ENCODE peak calls at places on chromosomes 16 and 17, in nine cellular contexts. One of them, this sample, is unnamed.

GRCh38 chr16:20042848-20043247 is 30.8 kb downstream of the GPR139 start:
- DNase-seq in A549: no peak
- DNase-seq in ovary: no peak
- DNase-seq in suprapubic skin: no peak
- DNase-seq in uterus: no peak
- DNase-seq in IMR-90: no peak
- DNase-seq in prostate gland: no peak
- DNase-seq in adrenal gland: peak; percentile 32
- DNase-seq in Peyer's patch: no peak
- DNase-seq in this sample: no peak

GRCh38 chr17:68196394-68197090 is 51.3 kb upstream of the AMZ2 start:
- DNase-seq in A549: no peak
- DNase-seq in ovary: no peak
- DNase-seq in suprapubic skin: peak; percentile 63
- DNase-seq in uterus: no peak
- DNase-seq in IMR-90: no peak
- DNase-seq in prostate gland: no peak
- DNase-seq in adrenal gland: no peak
- DNase-seq in Peyer's patch: no peak
- DNase-seq in this sample: no peak

GRCh38 chr16:23348579-23349469 is 46.7 kb downstream of the SCNN1B start:
- DNase-seq in A549: no peak
- DNase-seq in ovary: no peak
- DNase-seq in suprapubic skin: no peak
- DNase-seq in uterus: no peak
- DNase-seq in IMR-90: no peak
- DNase-seq in prostate gland: no peak
- DNase-seq in adrenal gland: no peak
- DNase-seq in Peyer's patch: no peak
- DNase-seq in this sample: no peak

GRCh38 chr17:80566054-80566400 is 21.4 kb downstream of the RPTOR start:
- DNase-seq in A549: no peak
- DNase-seq in ovary: no peak
- DNase-seq in suprapubic skin: no peak
- DNase-seq in uterus: no peak
- DNase-seq in IMR-90: no peak
- DNase-seq in prostate gland: no peak
- DNase-seq in adrenal gland: no peak
- DNase-seq in Peyer's patch: no peak
- DNase-seq in this sample: no peak

GRCh38 chr17:64449545-64449944 is 630 bp downstream of the MILR1 start:
- DNase-seq in A549: no peak
- DNase-seq in ovary: no peak
- DNase-seq in suprapubic skin: no peak
- DNase-seq in uterus: no peak
- DNase-seq in IMR-90: no peak
- DNase-seq in prostate gland: no peak
- DNase-seq in adrenal gland: no peak
- DNase-seq in Peyer's patch: no peak
- DNase-seq in this sample: no peak

GRCh38 chr17:38728290-38728831 is 1.8 kb upstream of the CISD3 start:
- DNase-seq in A549: no peak
- DNase-seq in ovary: no peak
- DNase-seq in suprapubic skin: no peak
- DNase-seq in uterus: no peak
- DNase-seq in IMR-90: no peak
- DNase-seq in prostate gland: no peak
- DNase-seq in adrenal gland: no peak
- DNase-seq in Peyer's patch: peak; percentile 88
- DNase-seq in this sample: no peak

GRCh38 chr17:58447039-58447975 is 30.0 kb upstream of the RNF43 start:
- DNase-seq in A549: peak; percentile 83
- DNase-seq in ovary: no peak
- DNase-seq in suprapubic skin: peak; percentile 69
- DNase-seq in uterus: no peak
- DNase-seq in IMR-90: peak; percentile 85
- DNase-seq in prostate gland: peak; percentile 70
- DNase-seq in adrenal gland: peak; percentile 89
- DNase-seq in Peyer's patch: peak; percentile 57
- DNase-seq in this sample: peak; percentile 86

GRCh38 chr16:57604177-57604576 is 24.3 kb upstream of the ADGRG1 start:
- DNase-seq in A549: no peak
- DNase-seq in ovary: no peak
- DNase-seq in suprapubic skin: no peak
- DNase-seq in uterus: no peak
- DNase-seq in IMR-90: no peak
- DNase-seq in prostate gland: no peak
- DNase-seq in adrenal gland: no peak
- DNase-seq in Peyer's patch: no peak
- DNase-seq in this sample: no peak

GRCh38 chr16:29148867-29149272 is 164.0 kb downstream of the LAT start:
- DNase-seq in A549: no peak
- DNase-seq in ovary: peak; percentile 27
- DNase-seq in suprapubic skin: peak; percentile 57
- DNase-seq in uterus: no peak
- DNase-seq in IMR-90: no peak
- DNase-seq in prostate gland: no peak
- DNase-seq in adrenal gland: no peak
- DNase-seq in Peyer's patch: peak; percentile 82
- DNase-seq in this sample: no peak

GRCh38 chr16:86026136-86026905 is 127.4 kb downstream of the IRF8 start:
- DNase-seq in A549: no peak
- DNase-seq in ovary: no peak
- DNase-seq in suprapubic skin: peak; percentile 42
- DNase-seq in uterus: no peak
- DNase-seq in IMR-90: no peak
- DNase-seq in prostate gland: no peak
- DNase-seq in adrenal gland: no peak
- DNase-seq in Peyer's patch: no peak
- DNase-seq in this sample: no peak

GRCh38 chr16:9192746-9193145 is 101.3 kb downstream of the HAPSTR1 start:
- DNase-seq in A549: no peak
- DNase-seq in ovary: no peak
- DNase-seq in suprapubic skin: no peak
- DNase-seq in uterus: no peak
- DNase-seq in IMR-90: no peak
- DNase-seq in prostate gland: no peak
- DNase-seq in adrenal gland: no peak
- DNase-seq in Peyer's patch: no peak
- DNase-seq in this sample: no peak

GRCh38 chr17:29102741-29103181 is 59.8 kb downstream of the PIPOX start:
- DNase-seq in A549: no peak
- DNase-seq in ovary: no peak
- DNase-seq in suprapubic skin: no peak
- DNase-seq in uterus: no peak
- DNase-seq in IMR-90: no peak
- DNase-seq in prostate gland: no peak
- DNase-seq in adrenal gland: no peak
- DNase-seq in Peyer's patch: no peak
- DNase-seq in this sample: no peak

GRCh38 chr17:74981979-74982662 is 5.3 kb upstream of the CDR2L start:
- DNase-seq in A549: peak; percentile 90
- DNase-seq in ovary: peak; percentile 57
- DNase-seq in suprapubic skin: peak; percentile 83
- DNase-seq in uterus: peak; percentile 69
- DNase-seq in IMR-90: peak; percentile 23
- DNase-seq in prostate gland: peak; percentile 53
- DNase-seq in adrenal gland: peak; percentile 76
- DNase-seq in Peyer's patch: peak; percentile 69
- DNase-seq in this sample: peak; percentile 81

GRCh38 chr16:66925322-66925840 is at the start of gene RRAD:
- DNase-seq in A549: no peak
- DNase-seq in ovary: peak; percentile 81
- DNase-seq in suprapubic skin: no peak
- DNase-seq in uterus: peak; percentile 80
- DNase-seq in IMR-90: peak; percentile 44
- DNase-seq in prostate gland: no peak
- DNase-seq in adrenal gland: peak; percentile 48
- DNase-seq in Peyer's patch: no peak
- DNase-seq in this sample: peak; percentile 70

GRCh38 chr17:76808326-76808725 is 59.9 kb upstream of the MGAT5B start:
- DNase-seq in A549: no peak
- DNase-seq in ovary: no peak
- DNase-seq in suprapubic skin: no peak
- DNase-seq in uterus: no peak
- DNase-seq in IMR-90: no peak
- DNase-seq in prostate gland: no peak
- DNase-seq in adrenal gland: no peak
- DNase-seq in Peyer's patch: no peak
- DNase-seq in this sample: no peak

GRCh38 chr17:30291571-30292489 is at the start of gene BLMH:
- DNase-seq in A549: peak; percentile 80
- DNase-seq in ovary: peak; percentile 82
- DNase-seq in suprapubic skin: peak; percentile 86
- DNase-seq in uterus: peak; percentile 77
- DNase-seq in IMR-90: peak; percentile 77
- DNase-seq in prostate gland: peak; percentile 52
- DNase-seq in adrenal gland: peak; percentile 74
- DNase-seq in Peyer's patch: peak; percentile 64
- DNase-seq in this sample: peak; percentile 84
- TF ChIP-seq POLR2A in A549: peak; percentile 86
- TF ChIP-seq POLR2A in ovary: peak; percentile 44
- TF ChIP-seq POLR2A in suprapubic skin: no peak
- TF ChIP-seq POLR2A in uterus: peak; percentile 78
- TF ChIP-seq POLR2A in IMR-90: peak; percentile 67
- TF ChIP-seq POLR2A in prostate gland: peak; percentile 58
- TF ChIP-seq POLR2A in adrenal gland: peak; percentile 76
- TF ChIP-seq POLR2A in Peyer's patch: peak; percentile 64
- TF ChIP-seq POLR2A in this sample: no peak

GRCh38 chr16:24612656-24613055 is 73.3 kb downstream of the RBBP6 start:
- DNase-seq in A549: no peak
- DNase-seq in ovary: no peak
- DNase-seq in suprapubic skin: no peak
- DNase-seq in uterus: no peak
- DNase-seq in IMR-90: no peak
- DNase-seq in prostate gland: no peak
- DNase-seq in adrenal gland: no peak
- DNase-seq in Peyer's patch: no peak
- DNase-seq in this sample: no peak

GRCh38 chr16:24609740-24610420 is 70.5 kb downstream of the RBBP6 start:
- DNase-seq in A549: no peak
- DNase-seq in ovary: peak; percentile 69
- DNase-seq in suprapubic skin: peak; percentile 63
- DNase-seq in uterus: peak; percentile 69
- DNase-seq in IMR-90: peak; percentile 31
- DNase-seq in prostate gland: peak; percentile 10
- DNase-seq in adrenal gland: peak; percentile 61
- DNase-seq in Peyer's patch: no peak
- DNase-seq in this sample: peak; percentile 63

GRCh38 chr16:24611310-24611709 is 71.9 kb downstream of the RBBP6 start:
- DNase-seq in A549: no peak
- DNase-seq in ovary: no peak
- DNase-seq in suprapubic skin: no peak
- DNase-seq in uterus: no peak
- DNase-seq in IMR-90: no peak
- DNase-seq in prostate gland: no peak
- DNase-seq in adrenal gland: no peak
- DNase-seq in Peyer's patch: no peak
- DNase-seq in this sample: no peak

GRCh38 chr16:24609417-24609739 is 70.0 kb downstream of the RBBP6 start:
- DNase-seq in A549: no peak
- DNase-seq in ovary: no peak
- DNase-seq in suprapubic skin: no peak
- DNase-seq in uterus: no peak
- DNase-seq in IMR-90: no peak
- DNase-seq in prostate gland: no peak
- DNase-seq in adrenal gland: no peak
- DNase-seq in Peyer's patch: no peak
- DNase-seq in this sample: no peak

GRCh38 chr16:24610421-24610765 is 71.0 kb downstream of the RBBP6 start:
- DNase-seq in A549: no peak
- DNase-seq in ovary: peak; percentile 31
- DNase-seq in suprapubic skin: no peak
- DNase-seq in uterus: peak; percentile 24
- DNase-seq in IMR-90: peak; percentile 1
- DNase-seq in prostate gland: no peak
- DNase-seq in adrenal gland: peak; percentile 14
- DNase-seq in Peyer's patch: no peak
- DNase-seq in this sample: peak; percentile 28
- H3K4me3 ChIP-seq in A549: no peak overlapping the region
- H3K4me3 ChIP-seq in ovary: peak overlapping the region; percentile 28
- H3K4me3 ChIP-seq in suprapubic skin: peak overlapping the region; percentile 28
- H3K4me3 ChIP-seq in uterus: peak overlapping the region; percentile 20
- H3K4me3 ChIP-seq in IMR-90: no peak overlapping the region
- H3K4me3 ChIP-seq in prostate gland: no peak overlapping the region
- H3K4me3 ChIP-seq in adrenal gland: no peak overlapping the region
- H3K4me3 ChIP-seq in Peyer's patch: no peak overlapping the region
- H3K4me3 ChIP-seq in this sample: peak overlapping the region; percentile 27

GRCh38 chr16:81493755-81494433 is 49.3 kb downstream of the CMIP start:
- DNase-seq in A549: peak; percentile 83
- DNase-seq in ovary: no peak
- DNase-seq in suprapubic skin: peak; percentile 73
- DNase-seq in uterus: peak; percentile 52
- DNase-seq in IMR-90: peak; percentile 94
- DNase-seq in prostate gland: peak; percentile 82
- DNase-seq in adrenal gland: peak; percentile 86
- DNase-seq in Peyer's patch: no peak
- DNase-seq in this sample: no peak

GRCh38 chr16:81492965-81493754 is 48.6 kb downstream of the CMIP start:
- DNase-seq in A549: no peak
- DNase-seq in ovary: no peak
- DNase-seq in suprapubic skin: peak; percentile 70
- DNase-seq in uterus: no peak
- DNase-seq in IMR-90: no peak
- DNase-seq in prostate gland: peak; percentile 23
- DNase-seq in adrenal gland: no peak
- DNase-seq in Peyer's patch: no peak
- DNase-seq in this sample: no peak

GRCh38 chr16:81494434-81494806 is 49.8 kb downstream of the CMIP start:
- DNase-seq in A549: no peak
- DNase-seq in ovary: no peak
- DNase-seq in suprapubic skin: no peak
- DNase-seq in uterus: no peak
- DNase-seq in IMR-90: no peak
- DNase-seq in prostate gland: no peak
- DNase-seq in adrenal gland: no peak
- DNase-seq in Peyer's patch: no peak
- DNase-seq in this sample: no peak

GRCh38 chr16:81491522-81492188 is 47.0 kb downstream of the CMIP start:
- DNase-seq in A549: no peak
- DNase-seq in ovary: no peak
- DNase-seq in suprapubic skin: no peak
- DNase-seq in uterus: no peak
- DNase-seq in IMR-90: peak; percentile 65
- DNase-seq in prostate gland: no peak
- DNase-seq in adrenal gland: no peak
- DNase-seq in Peyer's patch: no peak
- DNase-seq in this sample: no peak

GRCh38 chr16:81492307-81492706 is 47.7 kb downstream of the CMIP start:
- DNase-seq in A549: no peak
- DNase-seq in ovary: no peak
- DNase-seq in suprapubic skin: no peak
- DNase-seq in uterus: no peak
- DNase-seq in IMR-90: no peak
- DNase-seq in prostate gland: no peak
- DNase-seq in adrenal gland: no peak
- DNase-seq in Peyer's patch: no peak
- DNase-seq in this sample: no peak
- H3K4me1 ChIP-seq in A549: peaks cover 100% of the 10 kb centered on the region
- H3K4me1 ChIP-seq in ovary: peaks cover 9% of the 10 kb centered on the region
- H3K4me1 ChIP-seq in suprapubic skin: peaks cover 64% of the 10 kb centered on the region
- H3K4me1 ChIP-seq in uterus: no peaks in the 10 kb centered on the region
- H3K4me1 ChIP-seq in IMR-90: peaks cover 22% of the 10 kb centered on the region
- H3K4me1 ChIP-seq in prostate gland: peaks cover 8% of the 10 kb centered on the region
- H3K4me1 ChIP-seq in adrenal gland: peaks cover 77% of the 10 kb centered on the region
- H3K4me1 ChIP-seq in Peyer's patch: peaks cover 14% of the 10 kb centered on the region
- H3K4me1 ChIP-seq in this sample: peaks cover 5% of the 10 kb centered on the region

GRCh38 chr16:4957720-4958509 is at the start of gene SEC14L5:
- DNase-seq in A549: peak; percentile 98
- DNase-seq in ovary: peak; percentile 99
- DNase-seq in suprapubic skin: peak; percentile 98
- DNase-seq in uterus: peak; percentile 98
- DNase-seq in IMR-90: peak; percentile 97
- DNase-seq in prostate gland: peak; percentile 99
- DNase-seq in adrenal gland: peak; percentile 99
- DNase-seq in Peyer's patch: peak; percentile 82
- DNase-seq in this sample: peak; percentile 99
- TF ChIP-seq POLR2A in A549: no peak
- TF ChIP-seq POLR2A in ovary: no peak
- TF ChIP-seq POLR2A in suprapubic skin: no peak
- TF ChIP-seq POLR2A in uterus: peak; percentile 13
- TF ChIP-seq POLR2A in IMR-90: no peak
- TF ChIP-seq POLR2A in prostate gland: peak; percentile 58
- TF ChIP-seq POLR2A in adrenal gland: no peak
- TF ChIP-seq POLR2A in Peyer's patch: peak; percentile 32
- TF ChIP-seq POLR2A in this sample: no peak